ENCODE peak calls at places on chromosome 6, in five cellular contexts. N is COR-L47; B is heart left ventricle; C is neural crest cell; D is activated T-helper 1 cell treated with anti-CD3 and anti-CD28 coated beads, Interleukin-2, amount 50 U/mL, for 16 hours. W is an unnamed sample.
A peak's percentile ranks its signal among the peaks of the same experiment; 100 is the strongest.

GRCh38 chr6:107161521-107161920 is 46.2 kb upstream of the BEND3 start:
- DNase-seq in N (no peak), B (no peak), C (no peak), D (no peak), W (no peak)

GRCh38 chr6:37965964-37966676 is 146.6 kb downstream of the ZFAND3 start:
- DNase-seq in N (no peak), B (no peak), C (no peak), D (no peak), W (no peak)

GRCh38 chr6:158488065-158488464 is 71.8 kb upstream of the TMEM181 start:
- DNase-seq in N (no peak), B (no peak), C (no peak), D (no peak), W (no peak)

GRCh38 chr6:118580585-118581419 is 32.7 kb downstream of the PLN start:
- DNase-seq in N (no peak), B (peak; percentile 30), C (peak; percentile 14), D (no peak), W (peak; percentile 38)

GRCh38 chr6:106745824-106746610 is 116.6 kb downstream of the QRSL1 start:
- DNase-seq in N (no peak), B (no peak), C (no peak), D (no peak), W (no peak)

GRCh38 chr6:169008641-169009040 is 245.0 kb downstream of the THBS2 start:
- DNase-seq in N (no peak), B (no peak), C (no peak), D (no peak), W (no peak)

GRCh38 chr6:44679906-44680698 is 292.6 kb downstream of the CDC5L start:
- DNase-seq in N (no peak), B (no peak), C (no peak), D (no peak), W (no peak)

GRCh38 chr6:94668896-94669295 is 908.4 kb upstream of the MANEA start:
- DNase-seq in N (no peak), B (no peak), C (no peak), D (no peak), W (no peak)

GRCh38 chr6:150298029-150298380 is 70.8 kb upstream of the IYD start:
- DNase-seq in N (no peak), B (no peak), C (no peak), D (no peak), W (no peak)

GRCh38 chr6:111625511-111626331 is 20.0 kb upstream of the TRAF3IP2 start:
- DNase-seq in N (no peak), B (peak; percentile 55), C (no peak), D (no peak), W (no peak)

GRCh38 chr6:24603241-24603640 is 42.8 kb downstream of the KIAA0319 start:
- DNase-seq in N (no peak), B (no peak), C (no peak), D (no peak), W (no peak)

GRCh38 chr6:139282684-139283083 is 9.1 kb downstream of the TXLNB start:
- DNase-seq in N (no peak), B (no peak), C (no peak), D (no peak), W (no peak)

GRCh38 chr6:3848380-3848779 is 793 bp upstream of the FAM50B start:
- DNase-seq in N (no peak), B (no peak), C (no peak), D (no peak), W (no peak)

GRCh38 chr6:151494235-151494950 is 576 bp downstream of the CCDC170 start:
- DNase-seq in N (peak; percentile 15), B (peak; percentile 49), C (peak; percentile 14), D (no peak), W (peak; percentile 19)

GRCh38 chr6:91462236-91462635 is 875.4 kb upstream of the MAP3K7 start:
- DNase-seq in N (no peak), B (no peak), C (no peak), D (no peak), W (no peak)

GRCh38 chr6:14476793-14477531 is 359.4 kb downstream of the CD83 start:
- DNase-seq in N (no peak), B (peak; percentile 64), C (no peak), D (no peak), W (no peak)

GRCh38 chr6:73143551-73143950 is 81.7 kb downstream of the KHDC1L start:
- DNase-seq in N (no peak), B (no peak), C (no peak), D (no peak), W (no peak)

GRCh38 chr6:42179956-42180335 is 6.8 kb downstream of the GUCA1A start:
- DNase-seq in N (no peak), B (no peak), C (no peak), D (no peak), W (no peak)

GRCh38 chr6:168265827-168266815 is 53.5 kb downstream of the DACT2 start:
- DNase-seq in N (no peak), B (no peak), C (no peak), D (no peak), W (no peak)

GRCh38 chr6:84633771-84634170 is 130.6 kb downstream of the TBX18 start:
- DNase-seq in N (no peak), B (no peak), C (no peak), D (no peak), W (no peak)

GRCh38 chr6:163427498-163428254 is 13.2 kb downstream of the QKI start:
- DNase-seq in N (no peak), B (no peak), C (no peak), D (no peak), W (no peak)

GRCh38 chr6:121142093-121142492 is 192.2 kb downstream of the TBC1D32 start:
- DNase-seq in N (no peak), B (no peak), C (no peak), D (no peak), W (no peak)

GRCh38 chr6:133983099-133983939 is 30.3 kb downstream of the TBPL1 start:
- DNase-seq in N (no peak), B (peak; percentile 34), C (no peak), D (no peak), W (no peak)

GRCh38 chr6:12450446-12450845 is 160.3 kb downstream of the EDN1 start:
- DNase-seq in N (no peak), B (no peak), C (no peak), D (no peak), W (no peak)

GRCh38 chr6:139659196-139659595 is 284.7 kb upstream of the CITED2 start:
- DNase-seq in N (no peak), B (no peak), C (no peak), D (no peak), W (no peak)

GRCh38 chr6:127215931-127216330 is 50.7 kb upstream of the RNF146 start:
- DNase-seq in N (no peak), B (no peak), C (no peak), D (no peak), W (no peak)

GRCh38 chr6:168157272-168158007 is 78.4 kb upstream of the FRMD1 start:
- DNase-seq in N (no peak), B (no peak), C (no peak), D (no peak), W (no peak)

GRCh38 chr6:1497593-1498105 is 108.3 kb downstream of the FOXF2 start:
- DNase-seq in N (no peak), B (peak; percentile 38), C (no peak), D (no peak), W (no peak)

GRCh38 chr6:16130932-16131387 is 2.1 kb downstream of the MYLIP start:
- DNase-seq in N (no peak), B (no peak), C (no peak), D (no peak), W (peak; percentile 36)

GRCh38 chr6:54206510-54206909 is 95.3 kb downstream of the MLIP start:
- DNase-seq in N (no peak), B (no peak), C (no peak), D (no peak), W (no peak)